ENCODE peak calls at places on chromosomes 16 and 17, in nine cellular contexts. One of them, this sample, is unnamed. For H3K4me1, the result is how much of the 10 kb centered on the place peaks cover.

GRCh38 chr16:48471435-48471834 is 86.2 kb upstream of the SIAH1 start:
- DNase-seq in suprapubic skin: no peak
- DNase-seq in HepG2: no peak
- DNase-seq in GM12878: no peak
- DNase-seq in A549: no peak
- DNase-seq in transverse colon: no peak
- DNase-seq in stomach: no peak
- DNase-seq in SK-N-SH: no peak
- DNase-seq in K562: no peak
- DNase-seq in this sample: no peak

GRCh38 chr16:73265124-73265838 is 217.4 kb upstream of the ZFHX3 start:
- DNase-seq in K562: peak
- DNase-seq in SK-N-SH: no peak
- DNase-seq in stomach: no peak
- DNase-seq in suprapubic skin: no peak
- DNase-seq in GM12878: no peak
- DNase-seq in transverse colon: no peak
- DNase-seq in HepG2: no peak
- DNase-seq in A549: no peak
- DNase-seq in this sample: no peak

GRCh38 chr17:16968786-16969185 is 3.1 kb downstream of the TNFRSF13B start:
- DNase-seq in suprapubic skin: no peak
- DNase-seq in SK-N-SH: no peak
- DNase-seq in transverse colon: no peak
- DNase-seq in GM12878: no peak
- DNase-seq in stomach: no peak
- DNase-seq in HepG2: no peak
- DNase-seq in A549: no peak
- DNase-seq in K562: no peak
- DNase-seq in this sample: no peak

GRCh38 chr17:35052240-35052608 is 11.3 kb downstream of the RFFL start:
- DNase-seq in GM12878: no peak
- DNase-seq in suprapubic skin: no peak
- DNase-seq in stomach: no peak
- DNase-seq in K562: no peak
- DNase-seq in transverse colon: no peak
- DNase-seq in HepG2: no peak
- DNase-seq in SK-N-SH: no peak
- DNase-seq in A549: no peak
- DNase-seq in this sample: no peak

GRCh38 chr16:2977440-2977839 is 2.8 kb downstream of the PKMYT1 start:
- DNase-seq in suprapubic skin: no peak
- DNase-seq in GM12878: no peak
- DNase-seq in stomach: peak
- DNase-seq in K562: no peak
- DNase-seq in SK-N-SH: no peak
- DNase-seq in transverse colon: peak
- DNase-seq in A549: no peak
- DNase-seq in HepG2: no peak
- DNase-seq in this sample: peak

GRCh38 chr16:2515180-2515803 is 1.5 kb downstream of the ATP6V0C start:
- DNase-seq in suprapubic skin: peak
- DNase-seq in K562: no peak
- DNase-seq in SK-N-SH: no peak
- DNase-seq in GM12878: no peak
- DNase-seq in transverse colon: no peak
- DNase-seq in HepG2: no peak
- DNase-seq in A549: no peak
- DNase-seq in stomach: peak
- DNase-seq in this sample: no peak

GRCh38 chr16:11057696-11058345 is 113.5 kb downstream of the CLEC16A start:
- DNase-seq in HepG2: no peak
- DNase-seq in K562: no peak
- DNase-seq in stomach: no peak
- DNase-seq in SK-N-SH: no peak
- DNase-seq in A549: no peak
- DNase-seq in transverse colon: no peak
- DNase-seq in GM12878: no peak
- DNase-seq in suprapubic skin: no peak
- DNase-seq in this sample: no peak

GRCh38 chr17:77459018-77459755 is 318.4 kb downstream of the SEC14L1 start:
- DNase-seq in suprapubic skin: no peak
- DNase-seq in A549: no peak
- DNase-seq in SK-N-SH: no peak
- DNase-seq in GM12878: no peak
- DNase-seq in stomach: no peak
- DNase-seq in K562: no peak
- DNase-seq in transverse colon: no peak
- DNase-seq in HepG2: no peak
- DNase-seq in this sample: no peak

GRCh38 chr17:80115159-80115558 is 13.8 kb downstream of the GAA start:
- DNase-seq in transverse colon: no peak
- DNase-seq in stomach: no peak
- DNase-seq in K562: no peak
- DNase-seq in HepG2: no peak
- DNase-seq in GM12878: no peak
- DNase-seq in suprapubic skin: peak
- DNase-seq in SK-N-SH: no peak
- DNase-seq in A549: no peak
- DNase-seq in this sample: no peak

GRCh38 chr16:85015481-85016177 is 4.3 kb upstream of the ZDHHC7 start:
- DNase-seq in GM12878: no peak
- DNase-seq in suprapubic skin: no peak
- DNase-seq in stomach: no peak
- DNase-seq in K562: no peak
- DNase-seq in A549: no peak
- DNase-seq in HepG2: no peak
- DNase-seq in transverse colon: no peak
- DNase-seq in SK-N-SH: no peak
- DNase-seq in this sample: no peak

DNA sequence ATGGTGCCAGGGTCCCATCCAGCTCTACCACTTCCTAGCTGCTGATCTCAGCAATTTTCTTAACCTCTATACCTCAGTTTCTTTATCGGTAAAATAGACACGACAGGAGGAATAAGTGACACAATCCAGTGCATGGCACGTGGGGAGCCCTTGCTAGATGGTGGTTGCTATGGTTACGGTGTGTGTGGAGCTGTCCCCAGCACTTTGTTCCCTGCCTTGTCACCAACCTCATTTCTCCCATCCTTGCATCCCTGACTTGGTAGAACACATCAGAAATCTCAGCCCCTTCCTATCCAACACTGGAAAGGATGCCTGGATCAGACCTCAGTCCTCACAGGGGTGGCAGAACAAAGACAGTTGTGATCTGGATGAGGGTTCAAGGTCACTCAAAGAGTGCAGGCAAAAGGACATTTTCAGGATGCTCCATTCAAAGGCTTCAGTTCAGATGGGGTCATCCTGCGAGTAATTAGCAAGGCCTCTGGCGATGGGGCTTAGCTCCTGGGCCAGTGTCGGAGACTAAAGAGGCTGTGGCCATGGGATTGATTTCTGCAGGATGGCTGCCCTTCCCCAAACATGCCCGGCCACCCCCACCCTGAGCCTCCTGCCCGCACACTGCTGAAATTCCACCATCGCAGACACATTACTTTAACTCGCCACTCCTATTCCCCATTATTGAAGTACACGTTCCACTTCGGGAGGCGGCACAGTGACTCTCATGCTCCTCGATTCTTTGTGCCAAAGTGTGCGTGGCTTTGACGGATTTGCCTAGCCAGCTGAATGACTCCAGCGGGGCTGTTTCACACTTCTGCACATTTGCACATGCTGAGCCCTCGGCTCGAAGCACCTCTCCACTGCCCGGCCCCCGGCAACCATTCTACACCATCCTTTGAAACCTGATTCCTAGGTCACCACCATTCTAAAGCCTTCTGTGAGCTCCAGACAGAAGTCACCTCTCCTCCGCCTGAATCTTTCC is 40.3 kb downstream of the WNT3 start:
- DNase-seq in HepG2: peak
- DNase-seq in stomach: no peak
- DNase-seq in A549: no peak
- DNase-seq in K562: peak
- DNase-seq in transverse colon: no peak
- DNase-seq in SK-N-SH: peak
- DNase-seq in suprapubic skin: no peak
- DNase-seq in GM12878: no peak
- DNase-seq in this sample: no peak
- TF ChIP-seq EP300 in HepG2: no peak
- TF ChIP-seq EP300 in stomach: no peak
- TF ChIP-seq EP300 in A549: no peak
- TF ChIP-seq EP300 in K562: no peak
- TF ChIP-seq EP300 in transverse colon: no peak
- TF ChIP-seq EP300 in SK-N-SH: no peak
- TF ChIP-seq EP300 in suprapubic skin: no peak
- TF ChIP-seq EP300 in GM12878: no peak
- TF ChIP-seq EP300 in this sample: no peak

GRCh38 chr17:73290399-73291259 is 21.2 kb downstream of the CDC42EP4 start:
- DNase-seq in transverse colon: no peak
- DNase-seq in GM12878: no peak
- DNase-seq in HepG2: no peak
- DNase-seq in SK-N-SH: no peak
- DNase-seq in stomach: no peak
- DNase-seq in K562: no peak
- DNase-seq in suprapubic skin: no peak
- DNase-seq in A549: no peak
- DNase-seq in this sample: no peak

GRCh38 chr17:73292031-73292531 is 19.7 kb downstream of the CDC42EP4 start:
- DNase-seq in K562: no peak
- DNase-seq in A549: no peak
- DNase-seq in HepG2: no peak
- DNase-seq in transverse colon: no peak
- DNase-seq in stomach: peak
- DNase-seq in SK-N-SH: peak
- DNase-seq in suprapubic skin: no peak
- DNase-seq in GM12878: no peak
- DNase-seq in this sample: peak

GRCh38 chr17:73288534-73289302 is 23.1 kb downstream of the CDC42EP4 start:
- DNase-seq in SK-N-SH: no peak
- DNase-seq in K562: peak
- DNase-seq in stomach: peak
- DNase-seq in suprapubic skin: no peak
- DNase-seq in HepG2: peak
- DNase-seq in A549: peak
- DNase-seq in transverse colon: peak
- DNase-seq in GM12878: no peak
- DNase-seq in this sample: no peak

GRCh38 chr17:73291260-73291801 is 20.5 kb downstream of the CDC42EP4 start:
- DNase-seq in A549: peak
- DNase-seq in suprapubic skin: no peak
- DNase-seq in HepG2: no peak
- DNase-seq in stomach: peak
- DNase-seq in transverse colon: peak
- DNase-seq in GM12878: peak
- DNase-seq in SK-N-SH: no peak
- DNase-seq in K562: peak
- DNase-seq in this sample: no peak

DNA sequence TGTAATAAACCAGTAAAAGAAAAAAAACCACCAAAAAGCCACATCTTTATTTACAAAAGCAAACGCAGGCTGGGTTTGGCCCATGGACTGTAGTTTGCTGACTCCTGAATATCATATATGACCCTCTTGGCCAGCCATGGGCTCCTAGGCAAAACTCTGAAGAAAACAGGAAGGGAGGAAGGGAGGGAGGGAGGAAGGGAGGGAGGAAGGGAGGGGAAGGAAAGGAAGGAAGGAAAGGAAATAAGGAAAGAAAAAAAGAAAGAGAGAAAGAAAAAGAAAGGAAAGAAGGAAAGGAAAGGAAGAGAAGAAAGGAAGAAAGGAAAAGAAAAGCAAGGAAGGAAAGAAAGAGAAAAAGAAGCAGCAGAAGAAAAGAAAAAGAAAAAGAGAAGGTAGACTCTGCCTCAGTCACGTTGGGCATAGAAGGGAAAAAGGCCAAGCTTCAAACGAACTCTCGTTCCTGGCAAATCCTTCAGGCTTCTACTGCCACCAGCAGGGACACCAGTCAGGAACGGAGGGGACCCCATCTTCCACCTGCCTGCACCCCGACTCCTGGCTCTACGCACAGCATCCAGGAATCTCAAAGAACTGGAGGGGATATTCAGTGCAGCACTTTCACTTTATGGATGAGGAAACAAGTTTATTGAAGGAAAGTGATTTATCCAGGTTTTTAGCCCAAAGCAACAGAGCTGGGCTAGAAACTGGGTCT is 22.1 kb downstream of the CDC42EP4 start:
- DNase-seq in transverse colon: no peak
- DNase-seq in HepG2: no peak
- DNase-seq in suprapubic skin: no peak
- DNase-seq in SK-N-SH: no peak
- DNase-seq in A549: no peak
- DNase-seq in GM12878: no peak
- DNase-seq in stomach: no peak
- DNase-seq in K562: no peak
- DNase-seq in this sample: no peak
- H3K4me1 ChIP-seq in transverse colon: half or more
- H3K4me1 ChIP-seq in HepG2: half or more
- H3K4me1 ChIP-seq in suprapubic skin: half or more
- H3K4me1 ChIP-seq in SK-N-SH: under half
- H3K4me1 ChIP-seq in A549: half or more
- H3K4me1 ChIP-seq in GM12878: under half
- H3K4me1 ChIP-seq in stomach: half or more
- H3K4me1 ChIP-seq in K562: half or more
- H3K4me1 ChIP-seq in this sample: half or more

DNA sequence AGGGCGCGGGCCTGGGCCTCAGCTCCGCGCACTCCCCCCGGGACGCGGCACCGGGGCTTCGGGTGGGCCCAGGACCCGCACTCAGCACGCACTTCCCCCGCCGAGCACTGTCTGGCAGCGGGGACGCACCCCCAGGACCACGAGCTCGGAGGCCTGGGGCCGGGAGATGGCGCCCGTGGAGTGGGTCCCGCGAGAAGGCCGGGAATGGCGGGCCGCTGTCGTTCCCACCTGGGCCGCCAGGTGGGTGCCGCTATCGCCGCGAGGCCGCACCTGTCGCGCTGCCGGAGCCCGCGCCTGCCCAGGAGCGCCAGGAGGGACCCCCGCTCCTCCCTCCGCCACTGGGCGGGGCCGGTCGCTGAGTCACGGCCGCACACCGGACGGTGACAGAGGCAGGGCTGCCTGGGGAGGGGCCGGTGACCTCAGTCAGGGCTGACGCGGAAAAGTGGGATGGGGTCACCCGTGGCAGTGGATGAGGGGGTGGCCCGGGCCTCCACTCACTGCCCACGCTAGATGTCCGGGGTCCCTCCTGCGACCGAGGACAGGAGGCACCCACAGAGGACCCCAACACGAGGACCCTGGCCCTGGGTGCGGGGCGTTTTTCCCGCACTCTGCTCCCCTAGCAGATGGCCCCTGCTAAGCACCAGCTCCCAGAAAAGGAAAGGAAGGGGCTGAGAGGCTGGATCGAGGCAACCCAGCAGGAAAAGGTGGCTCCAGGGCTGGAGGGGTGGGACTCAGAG is 6.9 kb upstream of the ACTG1 start:
- DNase-seq in GM12878: no peak
- DNase-seq in HepG2: no peak
- DNase-seq in suprapubic skin: no peak
- DNase-seq in transverse colon: peak
- DNase-seq in stomach: peak
- DNase-seq in A549: peak
- DNase-seq in K562: peak
- DNase-seq in SK-N-SH: no peak
- DNase-seq in this sample: peak
- TF ChIP-seq EP300 in GM12878: no peak
- TF ChIP-seq EP300 in HepG2: no peak
- TF ChIP-seq EP300 in suprapubic skin: no peak
- TF ChIP-seq EP300 in transverse colon: no peak
- TF ChIP-seq EP300 in stomach: no peak
- TF ChIP-seq EP300 in A549: no peak
- TF ChIP-seq EP300 in K562: no peak
- TF ChIP-seq EP300 in SK-N-SH: no peak
- TF ChIP-seq EP300 in this sample: no peak

GRCh38 chr16:28998837-28999236 is 14.0 kb downstream of the LAT start:
- DNase-seq in stomach: no peak
- DNase-seq in SK-N-SH: no peak
- DNase-seq in HepG2: no peak
- DNase-seq in A549: no peak
- DNase-seq in suprapubic skin: no peak
- DNase-seq in K562: no peak
- DNase-seq in GM12878: no peak
- DNase-seq in transverse colon: no peak
- DNase-seq in this sample: no peak
- H3K4me1 ChIP-seq in stomach: under half
- H3K4me1 ChIP-seq in SK-N-SH: under half
- H3K4me1 ChIP-seq in HepG2: under half
- H3K4me1 ChIP-seq in A549: under half
- H3K4me1 ChIP-seq in suprapubic skin: under half
- H3K4me1 ChIP-seq in K562: under half
- H3K4me1 ChIP-seq in GM12878: under half
- H3K4me1 ChIP-seq in transverse colon: under half
- H3K4me1 ChIP-seq in this sample: under half